ENCODE peak calls at places on chromosomes 13 and 19, in ten cellular contexts. M is stimulated activated CD8-positive, alpha-beta memory T cell treated with anti-CD3 and anti-CD28 coated beads, Interleukin-15, amount 100 ng/mL, for 48 hours; W is left ventricle myocardium superior; J is SJSA1; A is Kasumi-1; L is T-helper 17 cell; S is fibroblast of mammary gland; B is NCI-H526; V is activated T-helper 1 cell treated with anti-CD3 and anti-CD28 coated beads, Interleukin-2, amount 50 U/mL, for 16 hours; R is cardiac fibroblast. Q is an unnamed sample.

GRCh38 chr13:34678154-34678553 is 263.9 kb upstream of the NBEA start:
- DNase-seq in M (no peak), W (no peak), J (peak), A (no peak), L (no peak), S (no peak), B (no peak), V (no peak), R (peak), Q (peak)

GRCh38 chr19:10543420-10544241 is at the start of gene ATG4D:
- DNase-seq in M (peak), W (peak), J (peak), A (peak), L (peak), S (peak), B (peak), V (peak), R (peak), Q (peak)

GRCh38 chr19:28208745-28209144 is 1004.2 kb downstream of the UQCRFS1 start:
- DNase-seq in M (no peak), W (no peak), J (no peak), A (no peak), L (no peak), S (no peak), B (no peak), V (no peak), R (no peak), Q (no peak)

GRCh38 chr19:10430505-10431253 is 10.3 kb downstream of the PDE4A start:
- DNase-seq in M (no peak), W (peak), J (no peak), A (no peak), L (no peak), S (no peak), B (no peak), V (no peak), R (peak), Q (peak)

GRCh38 chr19:8393871-8394250 is 3.7 kb downstream of the RAB11B start:
- DNase-seq in M (no peak), W (no peak), J (no peak), A (no peak), L (no peak), S (no peak), B (no peak), V (no peak), R (no peak), Q (no peak)

GRCh38 chr19:37932985-37933953 is 26.3 kb downstream of the SIPA1L3 start:
- DNase-seq in M (no peak), W (no peak), J (no peak), A (peak), L (no peak), S (peak), B (no peak), V (no peak), R (peak), Q (peak)

GRCh38 chr13:45416521-45417125 is 1.6 kb downstream of the SLC25A30 start:
- DNase-seq in M (no peak), W (no peak), J (no peak), A (no peak), L (no peak), S (no peak), B (no peak), V (no peak), R (no peak), Q (no peak)

GRCh38 chr13:42038661-42039456 is 9.6 kb upstream of the DGKH start:
- DNase-seq in M (no peak), W (peak), J (no peak), A (no peak), L (no peak), S (peak), B (no peak), V (no peak), R (no peak), Q (no peak)

GRCh38 chr19:5782322-5782721 is 2.2 kb downstream of the PRR22 start:
- DNase-seq in M (no peak), W (no peak), J (no peak), A (no peak), L (no peak), S (no peak), B (no peak), V (no peak), R (no peak), Q (no peak)

GRCh38 chr19:53507523-53508442 is 30.2 kb upstream of the ZNF331 start:
- DNase-seq in M (no peak), W (no peak), J (no peak), A (no peak), L (no peak), S (no peak), B (no peak), V (no peak), R (no peak), Q (no peak)

GRCh38 chr13:46831588-46832194 is 34.7 kb upstream of the ESD start:
- DNase-seq in M (no peak), W (no peak), J (no peak), A (peak), L (peak), S (peak), B (peak), V (no peak), R (peak), Q (peak)

GRCh38 chr13:32746474-32746873 is 160.2 kb downstream of the PDS5B start:
- DNase-seq in M (no peak), W (no peak), J (no peak), A (no peak), L (no peak), S (no peak), B (no peak), V (no peak), R (no peak), Q (no peak)